ENCODE peak calls at places on chromosomes 7 and 10, in nine cellular contexts. Q is heart right ventricle, N is AG10803, R is Panc1, G is body of pancreas, K is dorsolateral prefrontal cortex, V is SK-N-SH, O is GM23338, W is RWPE2. B is an unnamed sample.

GRCh38 chr10:33706746-33707145 is 372.3 kb upstream of the NRP1 start:
- DNase-seq in W (no peak), R (no peak), N (peak), V (no peak), G (no peak), K (no peak), O (no peak), Q (no peak), B (no peak)

GRCh38 chr7:38964921-38965320 is 12.8 kb upstream of the POU6F2 start:
- DNase-seq in W (no peak), V (no peak), N (no peak), O (no peak), Q (no peak), K (no peak), R (no peak), G (no peak), B (no peak)

GRCh38 chr10:84665883-84666463 is 337.6 kb downstream of the CCSER2 start:
- DNase-seq in O (peak), R (no peak), W (no peak), K (no peak), G (peak), N (no peak), V (no peak), Q (no peak), B (peak)

GRCh38 chr10:100020883-100021248 is 11.1 kb upstream of the DNMBP start:
- DNase-seq in O (peak), K (no peak), Q (no peak), G (no peak), N (no peak), W (no peak), R (no peak), V (no peak), B (no peak)

GRCh38 chr7:150415161-150416160 is 35.0 kb upstream of the GIMAP8 start:
- DNase-seq in N (no peak), W (no peak), K (no peak), R (no peak), G (peak), O (no peak), V (peak), Q (no peak), B (no peak)

GRCh38 chr10:18699849-18700554 is 40.8 kb downstream of the ARL5B start:
- DNase-seq in Q (no peak), V (no peak), N (peak), K (no peak), G (no peak), O (no peak), R (no peak), W (no peak), B (no peak)

GRCh38 chr7:46741924-46742607 is 821.0 kb upstream of the IGFBP3 start:
- DNase-seq in K (no peak), O (no peak), G (no peak), Q (no peak), W (no peak), V (peak), N (peak), R (no peak), B (no peak)

GRCh38 chr7:80135306-80136104 is 874 bp downstream of the GNAI1 start:
- DNase-seq in V (no peak), W (no peak), N (peak), G (no peak), R (no peak), O (peak), K (peak), Q (peak), B (peak)

GRCh38 chr7:104156842-104157277 is 51.0 kb downstream of the ORC5 start:
- DNase-seq in K (no peak), W (no peak), R (peak), N (peak), Q (no peak), O (peak), G (no peak), V (peak), B (no peak)

GRCh38 chr7:28142650-28143049 is 37.9 kb downstream of the JAZF1 start:
- DNase-seq in Q (no peak), R (no peak), O (no peak), W (no peak), N (no peak), K (peak), V (no peak), G (no peak), B (no peak)

GRCh38 chr7:18570890-18571478 is 75.4 kb downstream of the HDAC9 start:
- DNase-seq in Q (no peak), R (no peak), K (no peak), N (peak), G (no peak), W (no peak), V (peak), O (peak), B (no peak)

GRCh38 chr10:3046210-3046779 is 21.1 kb upstream of the PFKP start:
- DNase-seq in R (no peak), V (no peak), O (no peak), N (no peak), G (no peak), W (no peak), Q (no peak), K (no peak), B (no peak)

GRCh38 chr10:72092171-72092924 is 4.0 kb upstream of the SPOCK2 start:
- DNase-seq in N (no peak), Q (no peak), K (no peak), O (no peak), V (no peak), R (no peak), G (no peak), W (no peak), B (no peak)

GRCh38 chr7:150357771-150358427 is 10.7 kb upstream of the REPIN1 start:
- DNase-seq in V (no peak), O (no peak), G (no peak), R (no peak), Q (no peak), K (no peak), W (no peak), N (no peak), B (no peak)

GRCh38 chr10:90834326-90834725 is 23.5 kb downstream of the HTR7 start:
- DNase-seq in W (no peak), Q (no peak), O (no peak), G (no peak), V (no peak), R (no peak), K (no peak), N (no peak), B (no peak)

GRCh38 chr7:124263232-124263827 is 230.5 kb upstream of the TMEM229A start:
- DNase-seq in W (no peak), K (no peak), N (peak), R (no peak), G (no peak), V (no peak), Q (no peak), O (peak), B (peak)

GRCh38 chr7:114026486-114027089 is 107.8 kb upstream of the PPP1R3A start:
- DNase-seq in W (no peak), K (no peak), N (peak), R (peak), Q (peak), G (no peak), O (peak), V (peak), B (peak)

GRCh38 chr7:136138991-136139390 is 161.8 kb upstream of the MTPN start:
- DNase-seq in R (no peak), W (no peak), G (no peak), V (no peak), Q (no peak), N (no peak), K (no peak), O (no peak), B (no peak)

GRCh38 chr10:48468130-48468790 is 136.6 kb downstream of the ARHGAP22 start:
- DNase-seq in V (no peak), K (no peak), W (no peak), R (no peak), G (no peak), Q (no peak), O (no peak), N (no peak), B (no peak)

GRCh38 chr7:88040694-88041093 is 106.6 kb downstream of the ADAM22 start:
- DNase-seq in R (no peak), V (peak), W (no peak), O (no peak), G (no peak), K (no peak), Q (no peak), N (peak), B (no peak)

GRCh38 chr7:70694357-70694908 is 437.5 kb upstream of the GALNT17 start:
- DNase-seq in N (peak), O (peak), G (peak), V (peak), Q (peak), K (peak), R (no peak), W (no peak), B (peak)

GRCh38 chr10:71531485-71532446 is 135.0 kb downstream of the CDH23 start:
- DNase-seq in N (no peak), Q (no peak), G (no peak), V (no peak), R (no peak), W (no peak), O (no peak), K (no peak), B (peak)

GRCh38 chr10:103316087-103316486 is 34.9 kb downstream of the PCGF6 start:
- DNase-seq in W (no peak), K (no peak), Q (no peak), V (no peak), O (no peak), G (no peak), R (no peak), N (no peak), B (no peak)

GRCh38 chr10:24882047-24882698 is 70.2 kb downstream of the PRTFDC1 start:
- DNase-seq in G (no peak), Q (peak), O (no peak), N (peak), R (no peak), K (no peak), W (no peak), V (no peak), B (no peak)

GRCh38 chr10:34310234-34310633 is 504.9 kb downstream of the PARD3 start:
- DNase-seq in Q (no peak), O (no peak), G (no peak), W (no peak), N (no peak), R (no peak), V (no peak), K (no peak), B (no peak)

GRCh38 chr10:114024876-114025609 is 18.6 kb upstream of the ADRB1 start:
- DNase-seq in O (no peak), N (peak), G (no peak), V (no peak), K (no peak), W (no peak), Q (no peak), R (no peak), B (peak)

GRCh38 chr10:101065479-101066145 is 3.8 kb downstream of the KAZALD1 start:
- DNase-seq in V (no peak), O (no peak), W (no peak), R (no peak), Q (no peak), N (peak), K (no peak), G (no peak), B (no peak)

GRCh38 chr10:101014966-101015581 is 15.5 kb downstream of the LZTS2 start:
- DNase-seq in G (no peak), W (no peak), V (no peak), Q (no peak), K (no peak), R (no peak), O (no peak), N (peak), B (no peak)

GRCh38 chr7:68043546-68043945 is 1046.9 kb downstream of the TYW1 start:
- DNase-seq in Q (no peak), O (no peak), V (no peak), K (no peak), G (no peak), W (no peak), R (no peak), N (no peak), B (no peak)

GRCh38 chr10:37865957-37866671 is 8.7 kb upstream of the ZNF248 start:
- DNase-seq in R (no peak), N (no peak), Q (no peak), K (no peak), W (no peak), V (no peak), O (no peak), G (no peak), B (peak)

GRCh38 chr7:130493275-130493868 is 1.5 kb downstream of the MEST start:
- DNase-seq in O (peak), K (peak), W (no peak), Q (no peak), R (no peak), G (no peak), N (peak), V (peak), B (no peak)

GRCh38 chr7:26284477-26284876 is 7.2 kb upstream of the SNX10 start:
- DNase-seq in R (no peak), V (no peak), K (no peak), O (no peak), G (no peak), W (no peak), N (no peak), Q (no peak), B (no peak)

GRCh38 chr7:94741179-94741578 is 85.2 kb upstream of the SGCE start:
- DNase-seq in W (no peak), R (no peak), K (no peak), V (no peak), N (no peak), Q (no peak), G (no peak), O (no peak), B (no peak)

GRCh38 chr7:66176914-66177313 is 28.2 kb upstream of the TPST1 start:
- DNase-seq in O (no peak), R (no peak), K (no peak), V (no peak), Q (no peak), W (no peak), G (no peak), N (peak), B (no peak)
- TF ChIP-seq CTCF in O (no peak), R (no peak), K (no peak), V (no peak), Q (no peak), W (no peak), G (no peak), N (no peak), B (no peak)

DNA sequence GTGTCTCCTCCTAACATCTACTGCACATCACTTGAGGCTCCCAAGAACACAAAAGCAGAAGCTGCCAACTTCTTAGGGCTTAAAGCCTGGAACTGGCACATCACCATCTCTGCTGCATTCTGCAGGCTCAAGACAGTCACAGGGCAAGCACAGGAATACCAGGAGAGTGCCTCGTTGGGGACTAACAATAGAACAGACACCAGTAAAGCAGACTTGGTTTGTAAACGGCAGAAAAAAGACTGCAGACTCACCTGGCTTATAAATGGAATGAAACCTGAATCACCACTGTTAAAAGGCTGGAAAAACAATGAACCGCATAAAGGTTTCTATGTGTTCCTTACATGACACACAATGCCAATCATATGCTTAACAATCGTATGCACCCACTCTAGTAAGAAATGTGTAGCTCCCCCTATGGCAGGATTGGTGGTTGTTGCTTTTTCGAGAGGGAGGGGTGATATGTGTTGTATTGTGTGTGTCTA is 12.8 kb downstream of the RHEB start:
- DNase-seq in V (peak), W (no peak), O (no peak), Q (no peak), G (no peak), N (peak), K (no peak), R (no peak), B (no peak)
- TF ChIP-seq CTCF in V (peak), W (peak), O (peak), Q (no peak), G (no peak), N (no peak), K (no peak), R (peak), B (no peak)

GRCh38 chr7:99929730-99930053 is 272 bp upstream of the GJC3 start:
- DNase-seq in O (no peak), V (no peak), Q (no peak), K (no peak), R (no peak), W (no peak), N (no peak), G (no peak), B (no peak)

GRCh38 chr7:99927536-99927935 is 1.9 kb downstream of the GJC3 start:
- DNase-seq in Q (no peak), G (no peak), K (no peak), W (no peak), R (no peak), O (no peak), V (no peak), N (no peak), B (no peak)

GRCh38 chr7:99930376-99930775 is 956 bp upstream of the GJC3 start:
- DNase-seq in O (no peak), V (no peak), R (no peak), Q (no peak), W (no peak), G (no peak), N (no peak), K (no peak), B (no peak)

GRCh38 chr7:99928188-99928587 is 1.2 kb downstream of the GJC3 start:
- DNase-seq in O (no peak), V (no peak), G (no peak), N (no peak), K (no peak), Q (no peak), R (no peak), W (no peak), B (no peak)

DNA sequence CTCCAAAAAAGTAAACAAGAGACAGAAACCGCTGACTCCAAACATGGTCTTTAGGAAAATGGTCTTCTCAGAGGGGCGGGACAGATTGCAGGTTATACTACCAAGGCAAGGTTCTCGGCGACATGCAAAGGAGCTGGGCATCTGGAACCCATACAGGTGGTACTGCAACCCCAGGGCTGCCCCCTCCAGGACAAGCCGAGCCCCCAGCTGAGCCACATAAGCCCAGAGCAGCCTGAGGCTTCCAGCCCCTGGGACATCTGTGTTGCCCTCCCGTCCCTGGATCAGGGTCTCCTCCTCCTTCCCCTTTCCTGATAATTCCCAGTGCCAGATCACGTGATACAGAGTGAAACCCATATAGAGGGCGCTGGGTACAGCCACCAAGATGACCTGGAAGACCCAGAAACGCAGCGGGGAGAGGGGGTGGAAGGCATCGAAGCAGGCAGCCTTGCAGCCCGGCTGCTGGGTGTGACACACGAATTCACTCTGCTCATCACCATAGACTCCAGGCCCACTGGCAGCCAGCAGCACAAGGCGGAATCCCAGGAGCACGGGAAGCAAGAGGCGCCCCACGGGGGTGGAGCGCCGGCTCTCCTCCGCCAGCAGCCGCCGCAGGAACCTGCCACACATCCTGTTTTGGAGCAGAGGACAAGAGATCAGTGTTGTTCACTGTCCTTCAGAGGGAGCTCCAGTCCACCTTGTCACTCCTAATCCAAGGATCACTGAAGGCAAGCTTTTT is at the start of gene GJC3:
- DNase-seq in Q (peak), G (peak), V (peak), N (peak), W (no peak), O (peak), R (no peak), K (peak), B (peak)
- TF ChIP-seq CTCF in Q (peak), G (no peak), V (peak), N (peak), W (peak), O (peak), R (peak), K (peak), B (peak)

DNA sequence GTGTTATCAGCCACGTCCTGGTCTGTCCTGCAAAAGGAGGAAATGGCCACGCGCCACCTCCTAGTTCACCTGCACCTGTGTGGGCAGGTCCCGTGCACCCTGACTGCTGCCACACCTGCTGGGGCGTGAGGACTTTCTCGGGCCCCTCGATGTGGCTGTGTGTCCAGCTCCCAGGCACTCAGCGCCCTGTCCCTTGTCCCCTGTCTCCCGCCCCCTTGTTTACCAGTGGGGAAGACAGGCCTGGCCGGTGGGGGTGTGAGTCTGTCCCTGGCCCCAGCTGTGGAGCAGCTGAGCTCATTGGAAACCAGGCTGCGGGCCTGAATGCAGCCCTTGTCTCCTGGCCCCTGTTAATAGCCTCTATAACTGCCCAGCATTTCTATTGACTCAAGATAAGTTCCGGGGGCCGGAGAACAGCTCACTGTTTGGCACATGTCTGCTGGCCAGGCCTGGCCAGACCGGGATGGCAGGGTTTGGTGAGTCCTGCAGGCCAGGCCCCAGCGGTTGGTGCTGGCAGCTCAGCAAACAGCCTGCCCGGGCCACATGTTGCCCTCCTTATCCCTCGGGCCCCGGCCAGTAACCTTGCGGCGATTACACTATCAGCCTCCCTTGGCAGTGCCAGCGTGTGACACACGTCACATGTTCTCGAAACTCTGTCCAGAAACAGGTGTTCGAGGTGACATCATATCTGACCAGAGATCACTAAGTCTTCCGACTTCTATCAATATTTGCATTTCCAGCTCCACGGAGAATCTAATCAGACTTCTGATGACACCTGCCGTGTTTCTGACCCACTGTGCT is 52.1 kb downstream of the FOXL3 start:
- DNase-seq in N (no peak), O (no peak), K (peak), G (peak), V (no peak), R (no peak), Q (peak), W (no peak), B (no peak)
- TF ChIP-seq CTCF in N (no peak), O (no peak), K (no peak), G (no peak), V (no peak), R (no peak), Q (no peak), W (no peak), B (no peak)

GRCh38 chr7:36129048-36129534 is 24.0 kb upstream of the EEPD1 start:
- DNase-seq in V (no peak), Q (peak), O (no peak), N (peak), W (no peak), R (peak), K (no peak), G (peak), B (no peak)
- TF ChIP-seq CTCF in V (no peak), Q (no peak), O (no peak), N (no peak), W (no peak), R (no peak), K (no peak), G (no peak), B (no peak)